ENCODE peak calls at places on chromosomes 2 and 18, in four cellular contexts. One of them, this sample, is unnamed. For H3K9me3 and H3K4me1, the result is how much of the 10 kb centered on the place peaks cover.

GRCh38 chr2:437772-438393 is 150.0 kb upstream of the ALKAL2 start:
- DNase-seq in A549: no peak
- DNase-seq in adrenal gland: no peak
- DNase-seq in ovary: no peak
- DNase-seq in this sample: peak

GRCh38 chr2:181570059-181570458 is 86.8 kb downstream of the CERKL start:
- DNase-seq in adrenal gland: no peak
- DNase-seq in ovary: no peak
- DNase-seq in A549: no peak
- DNase-seq in this sample: no peak

GRCh38 chr2:8550481-8550880 is 131.4 kb upstream of the ID2 start:
- DNase-seq in ovary: peak
- DNase-seq in A549: no peak
- DNase-seq in adrenal gland: no peak
- DNase-seq in this sample: no peak

GRCh38 chr2:120762341-120763061 is 26.8 kb downstream of the GLI2 start:
- DNase-seq in adrenal gland: no peak
- DNase-seq in ovary: no peak
- DNase-seq in A549: no peak
- DNase-seq in this sample: peak

GRCh38 chr18:10927980-10928605 is 221.3 kb downstream of the PIEZO2 start:
- DNase-seq in adrenal gland: no peak
- DNase-seq in ovary: no peak
- DNase-seq in A549: no peak
- DNase-seq in this sample: no peak

GRCh38 chr2:128260239-128261138 is 58.2 kb downstream of the HS6ST1 start:
- DNase-seq in A549: no peak
- DNase-seq in ovary: no peak
- DNase-seq in adrenal gland: peak
- DNase-seq in this sample: no peak

GRCh38 chr2:231931481-231931915 is 5.3 kb upstream of the NPPC start:
- DNase-seq in adrenal gland: no peak
- DNase-seq in A549: no peak
- DNase-seq in ovary: no peak
- DNase-seq in this sample: no peak

GRCh38 chr2:121888189-121888557 is 132.7 kb downstream of the TSN start:
- DNase-seq in adrenal gland: no peak
- DNase-seq in A549: peak
- DNase-seq in ovary: no peak
- DNase-seq in this sample: no peak

GRCh38 chr18:57585846-57586242 is 658 bp downstream of the FECH start:
- DNase-seq in adrenal gland: no peak
- DNase-seq in ovary: peak
- DNase-seq in A549: no peak
- DNase-seq in this sample: no peak

GRCh38 chr2:74149570-74150319 is 2.0 kb upstream of the BOLA3 start:
- DNase-seq in adrenal gland: no peak
- DNase-seq in ovary: no peak
- DNase-seq in A549: no peak
- DNase-seq in this sample: no peak

GRCh38 chr2:74149249-74149530 is 1.5 kb upstream of the BOLA3 start:
- DNase-seq in A549: no peak
- DNase-seq in adrenal gland: no peak
- DNase-seq in ovary: no peak
- DNase-seq in this sample: no peak

GRCh38 chr2:74147729-74148456 is at the start of gene BOLA3:
- DNase-seq in adrenal gland: peak
- DNase-seq in A549: peak
- DNase-seq in ovary: peak
- DNase-seq in this sample: peak

GRCh38 chr2:74146929-74147728 is 583 bp downstream of the BOLA3 start:
- DNase-seq in adrenal gland: peak
- DNase-seq in A549: peak
- DNase-seq in ovary: peak
- DNase-seq in this sample: no peak

GRCh38 chr2:74148457-74149248 is 941 bp upstream of the BOLA3 start:
- DNase-seq in A549: no peak
- DNase-seq in ovary: no peak
- DNase-seq in adrenal gland: no peak
- DNase-seq in this sample: no peak
- TF ChIP-seq POLR2A in A549: no peak
- TF ChIP-seq POLR2A in ovary: no peak
- TF ChIP-seq POLR2A in adrenal gland: no peak
- TF ChIP-seq POLR2A in this sample: no peak

GRCh38 chr18:41315134-41315533 is 639.9 kb upstream of the PIK3C3 start:
- DNase-seq in adrenal gland: no peak
- DNase-seq in A549: no peak
- DNase-seq in ovary: no peak
- DNase-seq in this sample: no peak

GRCh38 chr18:41312241-41312590 is 642.8 kb upstream of the PIK3C3 start:
- DNase-seq in A549: no peak
- DNase-seq in ovary: no peak
- DNase-seq in adrenal gland: no peak
- DNase-seq in this sample: no peak

GRCh38 chr18:41311571-41312240 is 643.3 kb upstream of the PIK3C3 start:
- DNase-seq in A549: no peak
- DNase-seq in ovary: no peak
- DNase-seq in adrenal gland: no peak
- DNase-seq in this sample: no peak
- H3K9me3 ChIP-seq in A549: under half
- H3K9me3 ChIP-seq in ovary: under half
- H3K9me3 ChIP-seq in adrenal gland: under half
- H3K9me3 ChIP-seq in this sample: under half

DNA sequence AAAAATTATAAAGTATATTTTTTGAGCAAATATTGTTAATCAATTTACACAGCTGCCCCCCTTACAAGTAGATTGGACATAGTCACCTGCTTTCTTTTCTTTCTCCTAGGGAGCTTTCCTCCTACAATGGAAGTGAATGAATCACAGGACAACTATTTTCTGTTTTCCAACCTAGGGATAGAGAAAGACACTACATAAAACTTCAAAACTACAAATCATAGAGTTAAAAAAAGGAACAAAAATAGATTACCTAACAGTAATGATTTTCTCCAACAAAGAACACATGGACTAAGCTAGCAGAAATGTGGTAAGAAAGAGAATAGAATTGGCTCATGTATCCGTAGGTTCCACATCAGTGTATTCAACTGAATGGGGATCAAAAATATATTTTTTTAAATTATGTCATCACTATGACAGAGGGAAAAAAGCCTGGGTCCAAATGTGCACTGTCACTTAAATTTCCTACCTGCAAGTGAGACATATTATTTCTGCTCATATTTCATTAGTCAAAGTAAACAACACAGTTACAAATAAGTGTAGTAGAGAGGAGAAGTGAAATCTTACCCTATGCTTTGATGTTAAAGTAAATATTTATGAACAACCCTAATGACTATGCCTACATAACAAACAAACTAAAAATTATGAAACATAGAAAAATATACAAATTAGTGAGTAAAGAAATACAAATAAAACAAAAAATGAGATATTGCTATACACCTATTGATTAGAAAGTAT is 756.7 kb downstream of the SOCS6 start:
- DNase-seq in A549: no peak
- DNase-seq in adrenal gland: no peak
- DNase-seq in ovary: no peak
- DNase-seq in this sample: no peak
- H3K4me1 ChIP-seq in A549: under half
- H3K4me1 ChIP-seq in adrenal gland: under half
- H3K4me1 ChIP-seq in ovary: under half
- H3K4me1 ChIP-seq in this sample: under half

DNA sequence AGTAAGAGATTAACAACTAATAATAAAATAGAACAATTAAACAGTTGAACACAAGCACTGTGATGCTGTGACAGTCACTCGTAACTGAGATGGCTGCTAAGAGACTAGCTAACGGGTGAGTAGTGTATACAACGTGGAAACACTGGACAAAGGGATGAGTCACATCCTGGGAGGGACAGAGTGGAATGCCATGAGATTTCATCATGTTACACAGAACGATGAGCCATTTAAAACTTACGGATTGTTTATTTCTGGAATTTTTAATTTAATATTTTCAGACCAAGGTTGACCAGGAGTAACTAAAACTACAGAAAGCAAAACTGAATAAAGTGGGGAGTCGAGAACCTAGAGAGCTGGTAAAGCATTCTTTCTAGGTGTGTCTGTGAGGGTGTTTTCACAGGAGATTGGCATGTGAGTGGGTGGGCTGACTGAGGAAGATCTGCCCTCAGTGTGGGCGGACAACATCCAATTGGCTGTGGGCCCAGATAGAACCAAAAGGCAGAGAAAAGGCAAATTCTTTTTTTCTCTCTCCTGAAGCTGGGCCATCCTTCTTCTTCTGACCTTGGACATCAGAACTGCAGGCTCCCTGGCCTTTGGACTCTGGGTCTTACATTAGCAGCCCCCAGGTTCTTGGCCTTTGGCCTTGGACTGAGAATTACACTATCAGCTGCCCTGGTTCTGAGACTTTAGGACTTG is 14.6 kb downstream of the TMSB10 start:
- DNase-seq in adrenal gland: peak
- DNase-seq in ovary: peak
- DNase-seq in A549: peak
- DNase-seq in this sample: no peak
- TF ChIP-seq POLR2A in adrenal gland: no peak
- TF ChIP-seq POLR2A in ovary: no peak
- TF ChIP-seq POLR2A in A549: no peak
- TF ChIP-seq POLR2A in this sample: no peak

DNA sequence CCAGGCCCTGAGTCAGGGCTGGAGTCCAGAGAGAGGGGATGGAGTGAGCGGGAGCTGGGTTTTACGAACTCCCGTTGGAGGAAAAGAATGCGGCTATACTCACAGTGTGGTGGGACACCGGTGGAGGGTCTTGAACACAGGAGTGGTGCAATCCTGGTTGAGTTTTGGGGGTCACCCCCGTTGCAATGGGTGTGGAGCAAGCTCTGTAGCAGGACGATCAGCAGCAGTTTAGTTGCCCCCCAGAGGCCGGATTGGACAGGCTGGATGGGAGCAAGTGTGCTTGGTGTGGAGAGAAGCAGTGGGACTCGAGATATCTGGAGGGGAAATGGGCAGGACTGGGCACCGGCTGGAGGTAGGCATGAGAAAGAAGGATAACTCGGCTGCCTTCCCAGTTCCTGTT is 72.3 kb upstream of the TWIST2 start:
- DNase-seq in ovary: no peak
- DNase-seq in adrenal gland: no peak
- DNase-seq in A549: no peak
- DNase-seq in this sample: no peak
- H3K9me3 ChIP-seq in ovary: under half
- H3K9me3 ChIP-seq in adrenal gland: under half
- H3K9me3 ChIP-seq in A549: half or more
- H3K9me3 ChIP-seq in this sample: under half

DNA sequence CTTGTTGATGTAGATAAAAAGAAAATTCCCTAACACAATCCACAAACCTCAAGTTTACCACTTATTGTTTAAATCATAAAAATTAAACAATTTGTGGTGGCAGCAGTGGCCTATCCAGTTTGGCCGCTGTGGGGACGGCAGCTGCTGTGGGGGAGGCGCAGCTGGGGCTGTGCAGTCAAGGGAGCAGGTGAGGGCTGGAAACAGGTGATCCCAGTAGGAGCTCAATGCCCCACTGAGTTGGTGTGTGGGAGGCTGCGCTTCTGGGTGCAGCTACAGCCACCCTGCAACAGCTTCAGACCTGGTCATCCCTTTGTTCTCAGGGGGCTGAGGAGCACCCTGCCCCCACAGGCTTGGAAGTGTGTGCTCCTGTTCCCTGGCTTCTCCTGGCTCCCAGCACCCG is 266.0 kb upstream of the FSIP2 start:
- DNase-seq in ovary: no peak
- DNase-seq in A549: no peak
- DNase-seq in adrenal gland: no peak
- DNase-seq in this sample: no peak
- H3K4me1 ChIP-seq in ovary: under half
- H3K4me1 ChIP-seq in A549: under half
- H3K4me1 ChIP-seq in adrenal gland: under half
- H3K4me1 ChIP-seq in this sample: under half

GRCh38 chr2:233193738-233194137 is 57.7 kb upstream of the ATG16L1 start:
- DNase-seq in adrenal gland: no peak
- DNase-seq in A549: no peak
- DNase-seq in ovary: no peak
- DNase-seq in this sample: no peak
- TF ChIP-seq POLR2A in adrenal gland: no peak
- TF ChIP-seq POLR2A in A549: no peak
- TF ChIP-seq POLR2A in ovary: no peak
- TF ChIP-seq POLR2A in this sample: no peak

GRCh38 chr2:73532381-73532780 is 109.8 kb downstream of the NAT8 start:
- DNase-seq in adrenal gland: no peak
- DNase-seq in A549: no peak
- DNase-seq in ovary: no peak
- DNase-seq in this sample: no peak

DNA sequence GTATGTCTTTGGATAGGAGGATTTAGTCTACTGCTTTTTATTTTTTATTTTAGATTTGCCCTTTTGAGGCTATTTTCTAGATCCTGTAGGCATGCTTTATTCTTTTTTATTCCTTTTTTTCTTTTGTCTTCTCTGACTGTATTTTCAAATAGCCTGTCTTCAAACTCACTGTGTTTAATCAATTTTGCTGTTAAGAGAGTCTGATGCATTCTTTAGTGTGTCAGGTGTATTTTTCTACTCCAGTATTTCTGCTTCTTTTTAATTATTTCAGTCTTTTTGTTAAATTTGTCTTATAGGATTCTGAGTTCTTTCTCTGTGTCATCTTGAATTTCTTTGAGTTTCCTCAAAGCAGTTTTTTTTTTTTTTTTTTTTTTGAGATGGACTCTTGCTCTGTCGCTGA is 113.5 kb downstream of the NAT8 start:
- DNase-seq in ovary: no peak
- DNase-seq in A549: no peak
- DNase-seq in adrenal gland: no peak
- DNase-seq in this sample: no peak
- H3K9me3 ChIP-seq in ovary: under half
- H3K9me3 ChIP-seq in A549: under half
- H3K9me3 ChIP-seq in adrenal gland: under half
- H3K9me3 ChIP-seq in this sample: under half

DNA sequence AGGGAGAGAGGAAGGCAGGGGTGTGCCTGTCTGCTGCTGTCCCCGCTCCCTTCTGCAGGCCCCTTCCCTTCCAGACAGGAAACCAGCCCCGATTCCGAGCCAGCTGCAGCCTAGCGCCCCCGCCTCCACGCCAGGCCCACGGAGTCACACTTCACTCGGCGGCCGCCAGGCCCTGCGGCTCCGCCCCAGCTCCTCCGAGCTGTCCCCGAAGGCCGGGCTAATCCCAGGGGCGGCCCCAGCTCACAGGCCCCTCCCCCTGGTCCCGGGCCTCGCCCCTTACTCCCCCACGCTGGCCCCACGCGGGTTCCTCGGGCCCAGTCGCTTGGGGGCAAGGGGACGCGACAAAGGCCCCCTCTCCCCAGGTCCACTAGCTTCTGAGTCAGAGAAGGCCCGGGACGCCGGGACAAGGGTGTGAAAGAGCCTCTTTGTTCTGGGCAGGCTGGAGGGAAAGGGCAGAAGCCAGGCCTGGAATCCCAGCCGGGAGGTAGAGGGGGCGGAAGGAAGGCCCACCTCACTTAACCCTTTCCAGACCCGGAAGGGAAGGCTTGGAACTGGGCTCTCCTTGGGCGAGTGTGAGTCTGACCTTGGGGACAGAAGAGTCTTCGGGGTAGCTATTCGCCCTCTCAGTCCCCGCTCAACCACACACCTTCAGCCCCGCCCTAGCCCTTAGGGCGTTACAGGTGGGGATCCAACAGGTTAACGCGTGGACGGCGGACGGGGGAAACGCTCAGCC is 1.2 kb downstream of the RTKN start:
- DNase-seq in ovary: peak
- DNase-seq in A549: peak
- DNase-seq in adrenal gland: peak
- DNase-seq in this sample: peak
- H3K4me1 ChIP-seq in ovary: under half
- H3K4me1 ChIP-seq in A549: under half
- H3K4me1 ChIP-seq in adrenal gland: under half
- H3K4me1 ChIP-seq in this sample: under half